ENCODE peak calls at places on chromosomes 7 and 10, in five cellular contexts. J, L, G, C and Z are unnamed samples.

GRCh38 chr7:56570968-56571367 is 454.8 kb upstream of the NUPR2 start:
- DNase-seq in J (no peak), L (no peak), G (no peak), C (no peak), Z (no peak)

GRCh38 chr7:80379034-80379433 is 132.8 kb downstream of the GNAT3 start:
- DNase-seq in J (no peak), L (no peak), G (no peak), C (no peak), Z (no peak)

GRCh38 chr10:115818015-115818414 is 455.0 kb downstream of the GFRA1 start:
- DNase-seq in J (no peak), L (no peak), G (no peak), C (no peak), Z (no peak)

GRCh38 chr10:31083765-31084184 is 52.1 kb upstream of the ZNF438 start:
- DNase-seq in J (peak), L (no peak), G (no peak), C (peak), Z (no peak)

GRCh38 chr10:17444062-17444714 is 10.2 kb downstream of the ST8SIA6 start:
- DNase-seq in J (no peak), L (no peak), G (no peak), C (no peak), Z (no peak)

GRCh38 chr10:31321396-31321941 is 2.5 kb downstream of the ZEB1 start:
- DNase-seq in J (no peak), L (no peak), G (no peak), C (no peak), Z (no peak)

GRCh38 chr10:114301951-114302710 is 63.1 kb downstream of the VWA2 start:
- DNase-seq in J (peak), L (no peak), G (no peak), C (no peak), Z (no peak)

GRCh38 chr10:133198621-133199487 is 31.2 kb upstream of the UTF1 start:
- DNase-seq in J (peak), L (no peak), G (no peak), C (no peak), Z (no peak)

GRCh38 chr7:47795631-47796030 is 152.6 kb downstream of the PKD1L1 start:
- DNase-seq in J (no peak), L (no peak), G (no peak), C (no peak), Z (no peak)

GRCh38 chr7:27172823-27173411 is 1.2 kb downstream of the HOXA10 start:
- DNase-seq in J (no peak), L (no peak), G (no peak), C (no peak), Z (no peak)

GRCh38 chr7:66925255-66925654 is 4.2 kb downstream of the TMEM248 start:
- DNase-seq in J (no peak), L (no peak), G (no peak), C (no peak), Z (no peak)

GRCh38 chr7:47744883-47745282 is 163.0 kb upstream of the TNS3 start:
- DNase-seq in J (no peak), L (no peak), G (no peak), C (no peak), Z (no peak)

GRCh38 chr10:131973160-131973951 is 8.4 kb downstream of the BNIP3 start:
- DNase-seq in J (peak), L (no peak), G (no peak), C (no peak), Z (no peak)

GRCh38 chr10:120423350-120424197 is 33.5 kb upstream of the PLPP4 start:
- DNase-seq in J (peak), L (peak), G (peak), C (no peak), Z (no peak)

GRCh38 chr10:62166331-62167154 is 102.1 kb downstream of the RTKN2 start:
- DNase-seq in J (no peak), L (no peak), G (no peak), C (no peak), Z (no peak)

GRCh38 chr7:139592801-139593461 is 69.4 kb downstream of the CLEC2L start:
- DNase-seq in J (no peak), L (no peak), G (no peak), C (no peak), Z (no peak)

GRCh38 chr7:37921340-37921805 is 933 bp downstream of the EPDR1 start:
- DNase-seq in J (no peak), L (peak), G (no peak), C (no peak), Z (no peak)

GRCh38 chr7:113892818-113893217 is 26.0 kb downstream of the PPP1R3A start:
- DNase-seq in J (no peak), L (no peak), G (no peak), C (no peak), Z (no peak)

GRCh38 chr10:35912615-35913170 is 270.6 kb upstream of the FZD8 start:
- DNase-seq in J (no peak), L (no peak), G (no peak), C (no peak), Z (no peak)

GRCh38 chr10:34861293-34862004 is 46.4 kb upstream of the PARD3 start:
- DNase-seq in J (no peak), L (no peak), G (no peak), C (no peak), Z (no peak)

GRCh38 chr7:147639037-147639436 is 951.5 kb upstream of the C7orf33 start:
- DNase-seq in J (no peak), L (no peak), G (no peak), C (no peak), Z (no peak)

GRCh38 chr10:110562348-110562747 is 5.1 kb upstream of the SMC3 start:
- DNase-seq in J (no peak), L (no peak), G (no peak), C (no peak), Z (no peak)

GRCh38 chr7:102875700-102876192 is 37.1 kb upstream of the LRRC17 start:
- DNase-seq in J (no peak), L (no peak), G (no peak), C (no peak), Z (no peak)

GRCh38 chr7:116167177-116167576 is 43.2 kb upstream of the TES start:
- DNase-seq in J (no peak), L (no peak), G (no peak), C (no peak), Z (no peak)

GRCh38 chr7:75727881-75728592 is 10.7 kb downstream of the HIP1 start:
- DNase-seq in J (peak), L (no peak), G (no peak), C (no peak), Z (no peak)

GRCh38 chr7:110724811-110725210 is 366.1 kb upstream of the LRRN3 start:
- DNase-seq in J (no peak), L (no peak), G (no peak), C (no peak), Z (no peak)

GRCh38 chr7:468681-469590 is 50.7 kb downstream of the PDGFA start:
- DNase-seq in J (no peak), L (no peak), G (no peak), C (no peak), Z (peak)

GRCh38 chr7:91240546-91240945 is 23.7 kb upstream of the FZD1 start:
- DNase-seq in J (no peak), L (no peak), G (no peak), C (no peak), Z (no peak)

GRCh38 chr7:81264116-81264515 is 345.3 kb upstream of the SEMA3C start:
- DNase-seq in J (no peak), L (no peak), G (no peak), C (no peak), Z (no peak)

GRCh38 chr10:96747734-96748550 is 27.6 kb upstream of the PIK3AP1 start:
- DNase-seq in J (no peak), L (no peak), G (no peak), C (no peak), Z (no peak)

GRCh38 chr7:41912426-41912825 is 209.5 kb upstream of the INHBA start:
- DNase-seq in J (no peak), L (no peak), G (no peak), C (no peak), Z (no peak)

GRCh38 chr7:26199301-26200112 is 1.0 kb downstream of the HNRNPA2B1 start:
- DNase-seq in J (peak), L (peak), G (no peak), C (peak), Z (peak)

GRCh38 chr10:4006848-4007247 is 221.8 kb upstream of the KLF6 start:
- DNase-seq in J (no peak), L (no peak), G (no peak), C (no peak), Z (no peak)

GRCh38 chr7:129949292-129950133 is 3.2 kb downstream of the UBE2H start:
- DNase-seq in J (no peak), L (peak), G (no peak), C (no peak), Z (peak)

GRCh38 chr10:123552760-123553554 is 113.2 kb upstream of the GPR26 start:
- DNase-seq in J (no peak), L (no peak), G (peak), C (no peak), Z (no peak)

GRCh38 chr7:113976508-113976907 is 57.7 kb upstream of the PPP1R3A start:
- DNase-seq in J (no peak), L (no peak), G (no peak), C (no peak), Z (no peak)

GRCh38 chr10:121260383-121260782 is 337.9 kb downstream of the FGFR2 start:
- DNase-seq in J (no peak), L (no peak), G (no peak), C (no peak), Z (no peak)

GRCh38 chr10:80443531-80443974 is 10.6 kb upstream of the TSPAN14 start:
- DNase-seq in J (no peak), L (no peak), G (no peak), C (no peak), Z (no peak)

GRCh38 chr10:124504711-124505110 is 43.1 kb downstream of the LHPP start:
- DNase-seq in J (no peak), L (no peak), G (no peak), C (no peak), Z (no peak)

GRCh38 chr10:127148066-127148932 is 48.1 kb downstream of the INSYN2A start:
- DNase-seq in J (no peak), L (no peak), G (no peak), C (no peak), Z (no peak)